ENCODE peak calls at places on chromosome 4, in seven cellular contexts. W is bronchial epithelial cell, M is astrocyte of the spinal cord, T is brain pericyte, Z is HuH-7.5, L is GM03348, H is NCI-H2029 treated with DMSO at 0.1 percent for 48 hours. O is an unnamed sample.

GRCh38 chr4:186067757-186068385 is 1.1 kb upstream of the TLR3 start:
- DNase-seq in W (peak), M (peak), T (no peak), Z (peak), L (peak), H (peak), O (peak)

GRCh38 chr4:157222764-157223145 is 2.2 kb downstream of the GRIA2 start:
- DNase-seq in W (no peak), M (no peak), T (no peak), Z (no peak), L (peak), H (no peak), O (no peak)

GRCh38 chr4:8664031-8664805 is 71.7 kb downstream of the CPZ start:
- DNase-seq in W (no peak), M (no peak), T (no peak), Z (no peak), L (no peak), H (no peak), O (no peak)

GRCh38 chr4:85669204-85669603 is 194.3 kb downstream of the ARHGAP24 start:
- DNase-seq in W (no peak), M (no peak), T (no peak), Z (no peak), L (no peak), H (no peak), O (no peak)

GRCh38 chr4:71460368-71460767 is 121.5 kb downstream of the SLC4A4 start:
- DNase-seq in W (no peak), M (peak), T (peak), Z (no peak), L (no peak), H (no peak), O (no peak)

GRCh38 chr4:85717366-85717765 is 242.4 kb downstream of the ARHGAP24 start:
- DNase-seq in W (no peak), M (peak), T (no peak), Z (no peak), L (peak), H (no peak), O (no peak)

GRCh38 chr4:103008875-103009729 is 10.4 kb downstream of the SLC9B1 start:
- DNase-seq in W (peak), M (peak), T (peak), Z (peak), L (peak), H (peak), O (peak)

GRCh38 chr4:114907514-114908099 is 205.8 kb downstream of the NDST4 start:
- DNase-seq in W (no peak), M (no peak), T (no peak), Z (no peak), L (no peak), H (no peak), O (no peak)

GRCh38 chr4:146132445-146132844 is 43.1 kb upstream of the LSM6 start:
- DNase-seq in W (peak), M (no peak), T (no peak), Z (no peak), L (no peak), H (no peak), O (no peak)

O was measured in cardiac fibroblast.